ENCODE peak calls at places on chromosomes 16 and 17, in seven cellular contexts. F, W, S, Z, D, O and P are unnamed samples.

GRCh38 chr17:68829211-68829610 is 126.0 kb downstream of the ABCA8 start:
- DNase-seq in S (no peak), O (no peak), F (no peak), D (no peak), Z (no peak), W (no peak), P (no peak)

GRCh38 chr16:68230956-68231355 is 5.0 kb downstream of the ESRP2 start:
- DNase-seq in W (no peak), O (no peak), F (no peak), S (no peak), Z (no peak), D (peak), P (no peak)

GRCh38 chr17:63476857-63477470 is at the start of gene ACE:
- DNase-seq in O (peak), S (peak), F (no peak), D (peak), W (peak), Z (peak), P (peak)

GRCh38 chr16:549544-550263 is 10.5 kb upstream of the PRR35 start:
- DNase-seq in S (no peak), Z (no peak), O (no peak), W (no peak), F (no peak), D (no peak), P (no peak)

GRCh38 chr16:715448-716249 is 731 bp downstream of the METRN start:
- DNase-seq in S (peak), W (no peak), O (peak), D (peak), F (no peak), Z (no peak), P (peak)

GRCh38 chr16:64654137-64654652 is 467.7 kb downstream of the CDH11 start:
- DNase-seq in O (no peak), W (no peak), Z (no peak), D (no peak), S (no peak), F (no peak), P (no peak)

GRCh38 chr16:57609541-57610401 is 18.7 kb upstream of the ADGRG1 start:
- DNase-seq in W (peak), Z (peak), F (no peak), S (peak), D (peak), O (no peak), P (peak)

GRCh38 chr16:53622315-53622714 is 81.3 kb downstream of the RPGRIP1L start:
- DNase-seq in D (no peak), W (no peak), S (no peak), F (no peak), Z (no peak), O (no peak), P (no peak)

GRCh38 chr17:67582632-67583230 is 135.0 kb upstream of the NOL11 start:
- DNase-seq in D (no peak), S (no peak), Z (peak), F (no peak), O (no peak), W (no peak), P (no peak)

GRCh38 chr17:16820161-16820877 is 130.3 kb downstream of the CCDC144A start:
- DNase-seq in F (no peak), S (no peak), Z (no peak), O (no peak), D (no peak), W (no peak), P (no peak)

GRCh38 chr17:60525347-60525623 is 757 bp downstream of the APPBP2 start:
- DNase-seq in W (no peak), Z (peak), S (no peak), F (no peak), D (no peak), O (no peak), P (no peak)

GRCh38 chr16:19123535-19124178 is 9.9 kb downstream of the ITPRIPL2 start:
- DNase-seq in O (peak), S (no peak), D (no peak), Z (peak), F (peak), W (no peak), P (no peak)

GRCh38 chr16:82655315-82655714 is 28.5 kb downstream of the CDH13 start:
- DNase-seq in F (no peak), S (peak), W (peak), D (no peak), O (no peak), Z (no peak), P (no peak)

GRCh38 chr16:75471723-75472634 is 7.5 kb upstream of the TMEM170A start:
- DNase-seq in D (peak), W (peak), Z (peak), O (peak), F (no peak), S (peak), P (no peak)

GRCh38 chr17:18932360-18933055 is 19.5 kb upstream of the SLC5A10 start:
- DNase-seq in O (no peak), F (no peak), D (no peak), Z (no peak), S (no peak), W (no peak), P (no peak)

GRCh38 chr16:66976746-66977145 is 11.6 kb upstream of the CES4A start:
- DNase-seq in Z (no peak), S (no peak), D (no peak), W (no peak), F (no peak), O (no peak), P (no peak)

GRCh38 chr16:73480381-73480780 is 432.5 kb upstream of the ZFHX3 start:
- DNase-seq in D (no peak), Z (no peak), F (no peak), O (no peak), S (no peak), W (no peak), P (no peak)

GRCh38 chr16:7983671-7984070 is 606.6 kb downstream of the TMEM114 start:
- DNase-seq in S (no peak), F (no peak), Z (no peak), O (no peak), W (no peak), D (no peak), P (no peak)

GRCh38 chr17:2689411-2690164 is 22.0 kb downstream of the CLUH start:
- DNase-seq in F (peak), O (no peak), W (no peak), D (peak), S (no peak), Z (peak), P (no peak)

GRCh38 chr16:50830698-50831097 is 88.8 kb downstream of the CYLD start:
- DNase-seq in D (no peak), S (no peak), O (no peak), F (no peak), W (no peak), Z (no peak), P (no peak)

GRCh38 chr16:27778926-27779570 is 229.1 kb downstream of the KATNIP start:
- DNase-seq in S (no peak), D (no peak), Z (no peak), O (no peak), W (no peak), F (no peak), P (no peak)

GRCh38 chr16:16051132-16051531 is 101.7 kb downstream of the ABCC1 start:
- DNase-seq in D (no peak), Z (no peak), F (no peak), O (no peak), S (no peak), W (no peak), P (no peak)

GRCh38 chr16:48165961-48166578 is 10.3 kb upstream of the ABCC12 start:
- DNase-seq in Z (no peak), W (no peak), D (no peak), O (peak), F (no peak), S (no peak), P (no peak)

GRCh38 chr17:47427985-47428384 is 102.9 kb upstream of the NPEPPS start:
- DNase-seq in W (no peak), O (peak), Z (no peak), S (no peak), F (no peak), D (no peak), P (no peak)

GRCh38 chr17:40061532-40062038 is 1.2 kb upstream of the THRA start:
- DNase-seq in W (no peak), Z (no peak), F (no peak), O (no peak), S (no peak), D (no peak), P (no peak)

GRCh38 chr16:21163576-21163975 is 5.1 kb downstream of the LDAF1 start:
- DNase-seq in D (no peak), O (no peak), F (no peak), S (no peak), Z (no peak), W (no peak), P (no peak)

GRCh38 chr16:82788919-82789318 is 162.2 kb downstream of the CDH13 start:
- DNase-seq in F (no peak), O (no peak), Z (no peak), S (no peak), D (no peak), W (no peak), P (no peak)

GRCh38 chr17:7803981-7804380 is 30.0 kb upstream of the KDM6B start:
- DNase-seq in W (no peak), O (no peak), D (peak), S (no peak), Z (peak), F (no peak), P (no peak)

GRCh38 chr16:11610121-11610505 is 23.4 kb upstream of the LITAF start:
- DNase-seq in Z (no peak), F (no peak), W (no peak), S (no peak), O (no peak), D (no peak), P (no peak)

GRCh38 chr17:69357701-69358100 is 30.8 kb upstream of the ABCA5 start:
- DNase-seq in Z (no peak), W (no peak), O (peak), S (no peak), F (no peak), D (no peak), P (no peak)

GRCh38 chr17:72308744-72309395 is 188.1 kb downstream of the SOX9 start:
- DNase-seq in Z (no peak), D (no peak), O (no peak), F (no peak), W (no peak), S (no peak), P (no peak)

GRCh38 chr16:56424404-56424765 is 960 bp downstream of the AMFR start:
- DNase-seq in W (no peak), O (no peak), Z (no peak), D (no peak), S (no peak), F (no peak), P (no peak)

GRCh38 chr17:44655983-44656700 is at the start of gene MEIOC:
- DNase-seq in O (peak), F (no peak), S (peak), Z (no peak), W (peak), D (no peak), P (no peak)

GRCh38 chr16:82876951-82877350 is 250.2 kb downstream of the CDH13 start:
- DNase-seq in D (no peak), F (no peak), O (no peak), S (no peak), Z (no peak), W (no peak), P (no peak)

GRCh38 chr17:31739300-31739699 is 119.7 kb downstream of the COPRS start:
- DNase-seq in S (no peak), Z (no peak), D (no peak), W (no peak), F (no peak), O (no peak), P (no peak)

GRCh38 chr17:77146882-77147281 is 6.1 kb downstream of the SEC14L1 start:
- DNase-seq in Z (peak), S (no peak), W (no peak), O (no peak), D (peak), F (no peak), P (no peak)

GRCh38 chr16:11370084-11370931 is 25.0 kb downstream of the RMI2 start:
- DNase-seq in O (no peak), W (no peak), S (peak), D (peak), F (no peak), Z (no peak), P (peak)

GRCh38 chr17:2940352-2940751 is 123.1 kb downstream of the OR1D5 start:
- DNase-seq in D (no peak), W (no peak), F (peak), O (no peak), S (no peak), Z (no peak), P (no peak)

GRCh38 chr17:1375615-1376014 is 24.4 kb downstream of the YWHAE start:
- DNase-seq in O (no peak), D (no peak), Z (no peak), S (no peak), W (no peak), F (no peak), P (no peak)